ENCODE peak calls at places on chromosomes 6 and 20, in six cellular contexts. L is HepG2, I is GM06990, Y is WTC11, M is fibroblast of mammary gland, E is cardiac muscle cell. O is an unnamed sample.
A peak's percentile ranks its signal among the peaks of the same experiment; 100 is the strongest.

GRCh38 chr6:105370316-105370715 is 32.6 kb downstream of the PREP start:
- DNase-seq in L (no peak), I (no peak), Y (no peak), M (no peak), E (no peak), O (no peak)

GRCh38 chr6:165515963-165516624 is 146.9 kb downstream of the PDE10A start:
- DNase-seq in L (no peak), I (no peak), Y (no peak), M (peak; percentile 12), E (peak; percentile 63), O (no peak)

GRCh38 chr20:9241232-9241692 is 172.4 kb downstream of the PLCB4 start:
- DNase-seq in L (no peak), I (no peak), Y (no peak), M (peak; percentile 82), E (peak; percentile 91), O (no peak)

GRCh38 chr20:17909745-17910345 is 58.7 kb downstream of the SNX5 start:
- DNase-seq in L (no peak), I (no peak), Y (no peak), M (no peak), E (peak; percentile 43), O (no peak)

GRCh38 chr6:797479-798077 is 104.6 kb upstream of the EXOC2 start:
- DNase-seq in L (peak; percentile 45), I (no peak), Y (peak; percentile 40), M (peak; percentile 62), E (peak; percentile 66), O (peak; percentile 53)

GRCh38 chr20:36779656-36780025 is 6.1 kb upstream of the DSN1 start:
- DNase-seq in L (no peak), I (no peak), Y (peak; percentile 42), M (no peak), E (no peak), O (no peak)

GRCh38 chr6:71347119-71347518 is 58.5 kb downstream of the OGFRL1 start:
- DNase-seq in L (no peak), I (no peak), Y (no peak), M (no peak), E (no peak), O (no peak)

GRCh38 chr20:6381887-6382286 is 259.1 kb upstream of the FERMT1 start:
- DNase-seq in L (peak; percentile 50), I (no peak), Y (no peak), M (no peak), E (peak; percentile 59), O (no peak)

GRCh38 chr6:133160531-133160930 is 80.6 kb upstream of the EYA4 start:
- DNase-seq in L (no peak), I (no peak), Y (no peak), M (peak; percentile 40), E (no peak), O (no peak)

GRCh38 chr6:44050872-44051421 is 76.3 kb downstream of the MRPL14 start:
- DNase-seq in L (no peak), I (no peak), Y (no peak), M (no peak), E (no peak), O (no peak)

GRCh38 chr20:54133434-54134427 is 40.1 kb downstream of the CYP24A1 start:
- DNase-seq in L (peak; percentile 100), I (no peak), Y (no peak), M (peak; percentile 58), E (peak; percentile 29), O (no peak)

GRCh38 chr6:90103056-90103793 is 193.4 kb downstream of the BACH2 start:
- DNase-seq in L (peak; percentile 43), I (peak; percentile 52), Y (no peak), M (no peak), E (no peak), O (no peak)

GRCh38 chr6:148407372-148407771 is 64.7 kb downstream of the SASH1 start:
- DNase-seq in L (no peak), I (no peak), Y (no peak), M (peak; percentile 99), E (peak; percentile 88), O (no peak)

GRCh38 chr20:35820715-35821114 is 48.9 kb downstream of the PHF20 start:
- DNase-seq in L (no peak), I (no peak), Y (no peak), M (peak; percentile 59), E (peak; percentile 34), O (no peak)

GRCh38 chr20:63082308-63082938 is 75.7 kb upstream of the BHLHE23 start:
- DNase-seq in L (peak; percentile 33), I (no peak), Y (peak; percentile 86), M (peak; percentile 16), E (peak; percentile 47), O (peak; percentile 81)

GRCh38 chr6:39189915-39190544 is 39.2 kb downstream of the KCNK5 start:
- DNase-seq in L (peak; percentile 40), I (no peak), Y (peak; percentile 77), M (no peak), E (peak; percentile 27), O (peak; percentile 68)

GRCh38 chr6:143128346-143129015 is 67.8 kb downstream of the AIG1 start:
- DNase-seq in L (no peak), I (no peak), Y (no peak), M (no peak), E (no peak), O (no peak)

GRCh38 chr6:90131614-90132423 is 164.8 kb downstream of the BACH2 start:
- DNase-seq in L (no peak), I (no peak), Y (no peak), M (peak; percentile 94), E (peak; percentile 8), O (no peak)

GRCh38 chr6:113375950-113376846 is 480.9 kb upstream of the MARCKS start:
- DNase-seq in L (no peak), I (no peak), Y (no peak), M (peak; percentile 79), E (peak; percentile 66), O (no peak)

GRCh38 chr6:118544105-118544504 is 4.0 kb upstream of the PLN start:
- DNase-seq in L (no peak), I (no peak), Y (no peak), M (no peak), E (no peak), O (no peak)

GRCh38 chr6:111580826-111581505 is 24.7 kb downstream of the TRAF3IP2 start:
- DNase-seq in L (no peak), I (no peak), Y (peak; percentile 34), M (peak; percentile 90), E (peak; percentile 34), O (no peak)

GRCh38 chr20:4053516-4053919 is 38.2 kb upstream of the RNF24 start:
- DNase-seq in L (no peak), I (no peak), Y (no peak), M (peak; percentile 80), E (peak; percentile 52), O (no peak)

GRCh38 chr20:46975976-46976375 is 81.3 kb downstream of the EYA2 start:
- DNase-seq in L (no peak), I (no peak), Y (no peak), M (no peak), E (no peak), O (no peak)

GRCh38 chr6:13733178-13733851 is 21.7 kb upstream of the RANBP9 start:
- DNase-seq in L (peak; percentile 46), I (no peak), Y (no peak), M (peak; percentile 94), E (peak; percentile 95), O (no peak)

GRCh38 chr6:134707342-134707982 is 242.4 kb downstream of the ALDH8A1 start:
- DNase-seq in L (peak; percentile 80), I (no peak), Y (no peak), M (peak; percentile 41), E (peak; percentile 69), O (no peak)

GRCh38 chr6:129774697-129775447 is 64.9 kb upstream of the ARHGAP18 start:
- DNase-seq in L (peak; percentile 85), I (no peak), Y (peak; percentile 86), M (peak; percentile 86), E (peak; percentile 90), O (peak; percentile 27)

DNA sequence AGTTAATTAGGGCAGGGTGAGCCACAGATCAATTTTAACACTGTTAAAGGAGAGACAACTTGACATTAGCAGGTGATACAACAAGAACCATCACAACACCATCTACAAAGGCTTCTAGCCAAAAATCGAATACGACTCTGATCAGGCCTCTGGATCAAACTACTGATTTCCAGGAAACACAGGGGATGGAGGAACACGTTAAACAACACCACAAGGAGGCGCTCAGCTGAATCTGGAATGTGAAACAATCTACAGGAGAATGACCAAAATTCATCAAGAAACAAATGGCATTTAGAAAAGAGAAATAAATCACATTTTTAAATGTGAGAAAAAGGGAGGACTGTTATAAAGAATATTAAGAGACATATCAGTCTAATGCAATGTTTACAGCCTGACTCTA is 13.5 kb upstream of the MAFB start:
- DNase-seq in L (peak; percentile 39), I (no peak), Y (no peak), M (no peak), E (no peak), O (no peak)
- TF ChIP-seq CTCF in L (peak; percentile 45), I (peak; percentile 25), Y (no peak), M (peak; percentile 9), E (peak; percentile 21), O (peak; percentile 29)

DNA sequence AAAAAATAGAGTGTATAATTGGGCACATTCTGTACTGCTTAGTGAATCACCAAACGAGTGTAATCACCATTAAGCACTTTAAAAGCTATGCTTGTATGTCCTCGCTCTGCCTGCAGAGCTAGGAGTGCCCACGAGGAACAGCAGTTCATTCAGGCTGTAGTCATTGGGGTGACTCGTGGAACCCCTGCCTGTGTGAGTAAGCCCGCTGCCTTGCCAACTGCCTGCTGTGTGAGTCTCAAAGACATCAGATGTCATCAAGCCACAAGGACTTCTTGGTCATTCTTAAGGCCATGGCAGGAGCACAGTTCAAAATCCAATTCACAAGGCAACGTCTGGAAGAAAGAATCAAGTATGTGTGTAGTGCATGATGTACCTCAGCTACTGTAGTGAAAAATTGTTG is 60.4 kb downstream of the FOXO3 start:
- DNase-seq in L (no peak), I (no peak), Y (no peak), M (peak; percentile 98), E (peak; percentile 49), O (no peak)
- TF ChIP-seq CTCF in L (no peak), I (no peak), Y (no peak), M (peak; percentile 29), E (no peak), O (no peak)

DNA sequence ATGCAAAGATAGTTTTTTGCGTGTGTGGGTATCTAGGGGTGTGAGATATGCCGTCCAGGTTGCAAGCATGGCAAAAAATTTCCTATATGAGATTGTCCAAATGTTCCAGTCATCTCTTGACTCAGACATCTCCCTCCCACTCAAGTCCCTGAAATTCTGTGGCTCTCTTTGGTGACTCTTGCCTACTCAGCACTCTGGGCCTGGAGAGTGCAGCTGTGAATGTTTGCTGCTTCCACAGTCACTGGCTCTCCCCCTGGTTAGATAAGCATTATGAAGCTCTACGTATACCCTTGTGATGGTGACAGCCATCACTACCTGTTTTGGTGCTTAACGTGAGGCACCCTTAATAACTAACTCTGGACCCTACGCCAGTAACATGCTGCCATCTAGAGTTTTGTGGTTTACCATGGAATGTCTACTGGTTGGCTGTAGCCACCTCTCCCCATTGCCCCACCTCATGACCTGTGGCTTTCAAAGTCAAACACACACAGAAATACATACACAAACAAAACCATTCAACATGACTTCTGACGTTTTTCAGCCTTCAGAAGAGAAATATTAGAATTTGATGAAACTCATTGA is 621.9 kb upstream of the CITED2 start:
- DNase-seq in L (peak; percentile 48), I (no peak), Y (peak; percentile 16), M (no peak), E (no peak), O (peak; percentile 21)
- TF ChIP-seq CTCF in L (peak; percentile 74), I (peak; percentile 5), Y (no peak), M (no peak), E (no peak), O (peak; percentile 13)

DNA sequence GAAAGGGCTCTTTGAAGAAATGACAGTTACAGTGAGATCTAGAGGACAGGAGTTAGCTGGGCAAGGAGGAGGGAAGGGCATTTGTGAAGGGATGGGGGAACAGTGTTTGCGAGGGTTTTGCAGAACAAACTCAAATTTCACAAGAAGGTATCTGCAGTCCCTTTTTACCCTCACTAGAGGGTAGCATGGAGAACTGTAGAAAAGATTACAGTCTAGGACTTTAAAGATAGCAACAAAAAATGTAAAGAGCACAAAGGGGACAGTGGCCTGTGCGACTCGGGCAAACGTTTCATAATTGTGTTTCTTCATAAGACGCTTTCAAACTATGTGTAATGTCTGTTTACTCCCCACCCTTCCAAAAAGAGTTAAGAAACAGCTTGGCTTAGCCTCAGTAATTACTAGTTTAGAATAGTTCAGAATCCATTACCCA is 21.2 kb upstream of the ASXL1 start:
- DNase-seq in L (peak; percentile 86), I (no peak), Y (no peak), M (peak; percentile 60), E (peak; percentile 61), O (peak; percentile 53)
- TF ChIP-seq CTCF in L (peak; percentile 87), I (peak; percentile 69), Y (no peak), M (peak; percentile 73), E (peak; percentile 71), O (peak; percentile 70)